ENCODE peak calls at places on chromosomes 1 and 21, in five cellular contexts. One of them, this sample, is unnamed.

GRCh38 chr1:9721606-9722377 is 70.3 kb downstream of the PIK3CD start:
- DNase-seq in HCT116: no peak
- DNase-seq in K562: peak
- DNase-seq in H1: peak
- DNase-seq in HepG2: peak
- DNase-seq in this sample: no peak

GRCh38 chr21:40466893-40467483 is 380.0 kb downstream of the DSCAM start:
- DNase-seq in HCT116: no peak
- DNase-seq in K562: no peak
- DNase-seq in H1: no peak
- DNase-seq in HepG2: no peak
- DNase-seq in this sample: no peak

GRCh38 chr1:210223174-210223904 is 9.3 kb upstream of the SERTAD4 start:
- DNase-seq in HCT116: no peak
- DNase-seq in K562: no peak
- DNase-seq in H1: no peak
- DNase-seq in HepG2: no peak
- DNase-seq in this sample: no peak

GRCh38 chr1:145751491-145752021 is 32.3 kb downstream of the CD160 start:
- DNase-seq in HCT116: no peak
- DNase-seq in K562: no peak
- DNase-seq in H1: no peak
- DNase-seq in HepG2: no peak
- DNase-seq in this sample: no peak

GRCh38 chr1:22949807-22950462 is 22.7 kb downstream of the LACTBL1 start:
- DNase-seq in HCT116: no peak
- DNase-seq in K562: no peak
- DNase-seq in H1: no peak
- DNase-seq in HepG2: no peak
- DNase-seq in this sample: no peak

GRCh38 chr1:9388628-9389184 is 96.0 kb downstream of the SPSB1 start:
- DNase-seq in HCT116: peak
- DNase-seq in K562: no peak
- DNase-seq in H1: no peak
- DNase-seq in HepG2: no peak
- DNase-seq in this sample: no peak

GRCh38 chr1:149886396-149887195 is 12.8 kb upstream of the BOLA1 start:
- DNase-seq in HCT116: peak
- DNase-seq in K562: peak
- DNase-seq in H1: peak
- DNase-seq in HepG2: peak
- DNase-seq in this sample: peak

GRCh38 chr1:209768354-209768774 is 12.5 kb downstream of the TRAF3IP3 start:
- DNase-seq in HCT116: no peak
- DNase-seq in K562: no peak
- DNase-seq in H1: no peak
- DNase-seq in HepG2: no peak
- DNase-seq in this sample: peak

GRCh38 chr21:17742181-17742580 is 77.0 kb downstream of the C21orf91 start:
- DNase-seq in HCT116: no peak
- DNase-seq in K562: no peak
- DNase-seq in H1: no peak
- DNase-seq in HepG2: no peak
- DNase-seq in this sample: no peak

GRCh38 chr1:7441442-7441841 is 329.7 kb upstream of the VAMP3 start:
- DNase-seq in HCT116: no peak
- DNase-seq in K562: no peak
- DNase-seq in H1: no peak
- DNase-seq in HepG2: no peak
- DNase-seq in this sample: no peak

GRCh38 chr1:78250201-78250600 is 204.4 kb downstream of the GIPC2 start:
- DNase-seq in HCT116: no peak
- DNase-seq in K562: no peak
- DNase-seq in H1: no peak
- DNase-seq in HepG2: no peak
- DNase-seq in this sample: no peak

GRCh38 chr1:178938281-178938958 is 67.5 kb upstream of the ANGPTL1 start:
- DNase-seq in HCT116: no peak
- DNase-seq in K562: no peak
- DNase-seq in H1: peak
- DNase-seq in HepG2: no peak
- DNase-seq in this sample: no peak
- TF ChIP-seq SRF in HCT116: no peak
- TF ChIP-seq SRF in K562: no peak
- TF ChIP-seq SRF in H1: no peak
- TF ChIP-seq SRF in HepG2: no peak
- TF ChIP-seq SRF in this sample: no peak

GRCh38 chr1:226945858-226946245 is 5.8 kb downstream of the COQ8A start:
- DNase-seq in HCT116: no peak
- DNase-seq in K562: no peak
- DNase-seq in H1: no peak
- DNase-seq in HepG2: no peak
- DNase-seq in this sample: no peak
- TF ChIP-seq SRF in HCT116: no peak
- TF ChIP-seq SRF in K562: no peak
- TF ChIP-seq SRF in H1: no peak
- TF ChIP-seq SRF in HepG2: no peak
- TF ChIP-seq SRF in this sample: no peak

GRCh38 chr1:119772298-119772697 is 3.6 kb upstream of the HMGCS2 start:
- DNase-seq in HCT116: no peak
- DNase-seq in K562: no peak
- DNase-seq in H1: no peak
- DNase-seq in HepG2: no peak
- DNase-seq in this sample: no peak

GRCh38 chr1:119771770-119772169 is 3.1 kb upstream of the HMGCS2 start:
- DNase-seq in HCT116: no peak
- DNase-seq in K562: no peak
- DNase-seq in H1: no peak
- DNase-seq in HepG2: no peak
- DNase-seq in this sample: no peak

GRCh38 chr1:119773711-119774241 is 5.1 kb upstream of the HMGCS2 start:
- DNase-seq in HCT116: no peak
- DNase-seq in K562: no peak
- DNase-seq in H1: no peak
- DNase-seq in HepG2: no peak
- DNase-seq in this sample: no peak

GRCh38 chr1:119768778-119769177 is at the start of gene HMGCS2:
- DNase-seq in HCT116: no peak
- DNase-seq in K562: no peak
- DNase-seq in H1: no peak
- DNase-seq in HepG2: no peak
- DNase-seq in this sample: no peak

DNA sequence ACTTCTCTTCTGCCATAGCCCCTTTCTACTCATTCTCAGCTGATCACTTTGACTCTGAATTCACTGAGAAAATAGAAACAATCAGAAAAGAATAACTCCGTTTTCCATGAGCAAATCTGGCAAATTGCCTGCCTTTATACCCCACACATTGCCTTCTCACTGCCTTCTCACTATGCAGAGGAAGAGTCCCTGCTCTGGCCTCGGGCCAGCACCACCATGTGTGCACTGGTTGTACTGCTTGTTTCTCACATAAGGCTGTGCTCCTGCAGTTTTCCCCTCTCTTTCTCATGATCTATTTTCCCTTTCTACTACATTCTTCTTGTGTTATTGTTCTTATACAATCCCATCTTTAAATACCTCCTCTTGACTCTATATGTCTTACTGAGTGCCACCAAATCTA is 2.3 kb upstream of the HMGCS2 start:
- DNase-seq in HCT116: no peak
- DNase-seq in K562: no peak
- DNase-seq in H1: no peak
- DNase-seq in HepG2: no peak
- DNase-seq in this sample: no peak
- TF ChIP-seq SRF in HCT116: no peak
- TF ChIP-seq SRF in K562: no peak
- TF ChIP-seq SRF in H1: no peak
- TF ChIP-seq SRF in HepG2: no peak
- TF ChIP-seq SRF in this sample: no peak

DNA sequence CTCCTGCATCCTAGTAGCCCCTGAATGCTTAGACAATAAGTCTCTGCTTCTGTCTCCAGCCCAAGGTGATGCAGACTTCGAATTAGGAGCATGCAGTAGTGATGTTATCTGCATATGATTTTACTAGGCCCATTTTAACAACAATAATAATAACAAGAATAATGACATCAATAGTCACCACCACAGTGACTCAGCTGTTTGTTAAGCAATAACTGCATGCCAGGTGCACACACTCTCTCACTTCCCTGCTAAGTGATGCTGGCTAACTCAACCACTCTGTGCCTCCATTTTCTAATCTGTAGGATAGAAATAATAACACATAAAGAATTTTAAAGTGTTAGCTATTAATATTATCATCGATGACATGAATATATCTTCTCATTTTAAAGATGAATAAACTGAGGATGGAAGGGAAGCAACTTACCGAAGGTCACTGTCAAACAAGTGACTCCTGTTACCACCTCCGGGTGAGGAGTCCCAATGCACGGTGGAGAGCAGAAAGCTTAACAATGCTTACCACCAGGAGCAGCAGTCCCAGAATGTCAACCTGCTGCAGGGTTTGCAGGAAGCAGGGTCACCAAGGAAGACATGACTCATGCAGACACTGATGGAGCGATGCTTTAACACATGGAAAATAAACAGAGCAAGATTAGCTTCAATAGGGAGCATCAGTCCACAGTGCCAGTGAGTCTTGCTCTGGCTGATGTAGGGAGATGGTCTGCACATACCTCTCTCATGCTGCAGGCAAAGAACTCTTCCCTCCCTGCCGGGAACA is 290.2 kb downstream of the SPATA17 start:
- DNase-seq in HCT116: no peak
- DNase-seq in K562: no peak
- DNase-seq in H1: no peak
- DNase-seq in HepG2: no peak
- DNase-seq in this sample: no peak
- TF ChIP-seq SRF in HCT116: no peak
- TF ChIP-seq SRF in K562: no peak
- TF ChIP-seq SRF in H1: no peak
- TF ChIP-seq SRF in HepG2: no peak
- TF ChIP-seq SRF in this sample: no peak

GRCh38 chr1:101301446-101301845 is 64.6 kb downstream of the S1PR1 start:
- DNase-seq in HCT116: no peak
- DNase-seq in K562: no peak
- DNase-seq in H1: no peak
- DNase-seq in HepG2: no peak
- DNase-seq in this sample: no peak

GRCh38 chr1:101300916-101301315 is 64.1 kb downstream of the S1PR1 start:
- DNase-seq in HCT116: no peak
- DNase-seq in K562: no peak
- DNase-seq in H1: no peak
- DNase-seq in HepG2: no peak
- DNase-seq in this sample: no peak

GRCh38 chr1:101299166-101299565 is 62.3 kb downstream of the S1PR1 start:
- DNase-seq in HCT116: no peak
- DNase-seq in K562: no peak
- DNase-seq in H1: no peak
- DNase-seq in HepG2: no peak
- DNase-seq in this sample: no peak

GRCh38 chr1:101299710-101300109 is 62.9 kb downstream of the S1PR1 start:
- DNase-seq in HCT116: no peak
- DNase-seq in K562: no peak
- DNase-seq in H1: no peak
- DNase-seq in HepG2: no peak
- DNase-seq in this sample: no peak

GRCh38 chr1:101302831-101303511 is 66.2 kb downstream of the S1PR1 start:
- DNase-seq in HCT116: no peak
- DNase-seq in K562: no peak
- DNase-seq in H1: no peak
- DNase-seq in HepG2: no peak
- DNase-seq in this sample: no peak
- TF ChIP-seq SRF in HCT116: no peak
- TF ChIP-seq SRF in K562: no peak
- TF ChIP-seq SRF in H1: no peak
- TF ChIP-seq SRF in HepG2: no peak
- TF ChIP-seq SRF in this sample: no peak

DNA sequence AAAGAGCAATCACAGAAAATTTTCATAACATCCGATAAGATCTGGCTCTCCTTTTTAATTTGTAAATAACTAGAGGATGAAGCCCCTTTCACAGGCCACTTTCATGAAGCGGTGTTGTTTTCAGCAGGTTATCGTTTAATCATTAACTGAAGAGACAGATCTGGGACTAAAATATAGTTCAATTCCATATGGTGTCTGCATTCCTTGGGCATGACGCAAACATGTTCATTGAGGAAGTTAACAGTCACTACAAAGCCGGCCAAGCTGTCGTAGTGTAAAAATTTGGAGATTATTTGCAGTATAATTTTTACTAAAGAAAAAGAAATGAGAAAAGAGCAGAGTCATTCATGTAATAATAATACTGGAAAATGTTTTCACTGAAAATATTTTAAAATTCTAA is 565.2 kb upstream of the ADAMTS5 start:
- DNase-seq in HCT116: no peak
- DNase-seq in K562: no peak
- DNase-seq in H1: no peak
- DNase-seq in HepG2: peak
- DNase-seq in this sample: no peak
- TF ChIP-seq SRF in HCT116: no peak
- TF ChIP-seq SRF in K562: no peak
- TF ChIP-seq SRF in H1: no peak
- TF ChIP-seq SRF in HepG2: no peak
- TF ChIP-seq SRF in this sample: no peak